ENCODE peak calls at places on chromosomes 6 and 20, in eight cellular contexts. One of them, this sample, is unnamed.

GRCh38 chr20:36017034-36017951 is 48.9 kb downstream of the CNBD2 start:
- DNase-seq in CD8-positive, alpha-beta memory T cell: no peak
- DNase-seq in mammary epithelial cell: no peak
- DNase-seq in GM23248: peak
- DNase-seq in aorta: no peak
- DNase-seq in uterus: peak
- DNase-seq in fibroblast of lung: peak
- DNase-seq in body of pancreas: peak
- DNase-seq in this sample: peak

GRCh38 chr6:25637946-25638345 is 14.1 kb upstream of the SCGN start:
- DNase-seq in CD8-positive, alpha-beta memory T cell: no peak
- DNase-seq in mammary epithelial cell: peak
- DNase-seq in GM23248: no peak
- DNase-seq in aorta: no peak
- DNase-seq in uterus: no peak
- DNase-seq in fibroblast of lung: no peak
- DNase-seq in body of pancreas: peak
- DNase-seq in this sample: no peak

GRCh38 chr6:99613705-99614429 is 7.2 kb downstream of the PRDM13 start:
- DNase-seq in CD8-positive, alpha-beta memory T cell: no peak
- DNase-seq in mammary epithelial cell: no peak
- DNase-seq in GM23248: peak
- DNase-seq in aorta: no peak
- DNase-seq in uterus: no peak
- DNase-seq in fibroblast of lung: no peak
- DNase-seq in body of pancreas: no peak
- DNase-seq in this sample: no peak

GRCh38 chr20:46057856-46058655 is 29.0 kb downstream of the SLC12A5 start:
- DNase-seq in CD8-positive, alpha-beta memory T cell: no peak
- DNase-seq in mammary epithelial cell: no peak
- DNase-seq in GM23248: peak
- DNase-seq in aorta: peak
- DNase-seq in uterus: peak
- DNase-seq in fibroblast of lung: peak
- DNase-seq in body of pancreas: peak
- DNase-seq in this sample: no peak

GRCh38 chr6:103783344-103783743 is 1076.4 kb downstream of the HACE1 start:
- DNase-seq in CD8-positive, alpha-beta memory T cell: no peak
- DNase-seq in mammary epithelial cell: no peak
- DNase-seq in GM23248: no peak
- DNase-seq in aorta: no peak
- DNase-seq in uterus: no peak
- DNase-seq in fibroblast of lung: peak
- DNase-seq in body of pancreas: peak
- DNase-seq in this sample: no peak

GRCh38 chr20:2652724-2653510 is 485 bp downstream of the NOP56 start:
- DNase-seq in CD8-positive, alpha-beta memory T cell: peak
- DNase-seq in mammary epithelial cell: peak
- DNase-seq in GM23248: peak
- DNase-seq in aorta: peak
- DNase-seq in uterus: no peak
- DNase-seq in fibroblast of lung: no peak
- DNase-seq in body of pancreas: no peak
- DNase-seq in this sample: peak

GRCh38 chr6:17311595-17312311 is 30.6 kb downstream of the RBM24 start:
- DNase-seq in CD8-positive, alpha-beta memory T cell: no peak
- DNase-seq in mammary epithelial cell: no peak
- DNase-seq in GM23248: peak
- DNase-seq in aorta: no peak
- DNase-seq in uterus: no peak
- DNase-seq in fibroblast of lung: peak
- DNase-seq in body of pancreas: no peak
- DNase-seq in this sample: peak

GRCh38 chr20:14921546-14921945 is 584.1 kb upstream of the FLRT3 start:
- DNase-seq in CD8-positive, alpha-beta memory T cell: no peak
- DNase-seq in mammary epithelial cell: peak
- DNase-seq in GM23248: peak
- DNase-seq in aorta: no peak
- DNase-seq in uterus: no peak
- DNase-seq in fibroblast of lung: peak
- DNase-seq in body of pancreas: no peak
- DNase-seq in this sample: no peak

GRCh38 chr6:82555801-82556200 is 192.2 kb downstream of the TPBG start:
- DNase-seq in CD8-positive, alpha-beta memory T cell: no peak
- DNase-seq in mammary epithelial cell: peak
- DNase-seq in GM23248: peak
- DNase-seq in aorta: no peak
- DNase-seq in uterus: no peak
- DNase-seq in fibroblast of lung: peak
- DNase-seq in body of pancreas: no peak
- DNase-seq in this sample: no peak

GRCh38 chr6:158313989-158314388 is 1.7 kb downstream of the TULP4 start:
- DNase-seq in CD8-positive, alpha-beta memory T cell: no peak
- DNase-seq in mammary epithelial cell: no peak
- DNase-seq in GM23248: no peak
- DNase-seq in aorta: peak
- DNase-seq in uterus: no peak
- DNase-seq in fibroblast of lung: no peak
- DNase-seq in body of pancreas: no peak
- DNase-seq in this sample: no peak

GRCh38 chr6:125791820-125792165 is 1.0 kb downstream of the NCOA7 start:
- DNase-seq in CD8-positive, alpha-beta memory T cell: no peak
- DNase-seq in mammary epithelial cell: no peak
- DNase-seq in GM23248: no peak
- DNase-seq in aorta: no peak
- DNase-seq in uterus: no peak
- DNase-seq in fibroblast of lung: no peak
- DNase-seq in body of pancreas: no peak
- DNase-seq in this sample: no peak

GRCh38 chr6:125792172-125792571 is 1.4 kb downstream of the NCOA7 start:
- DNase-seq in CD8-positive, alpha-beta memory T cell: no peak
- DNase-seq in mammary epithelial cell: peak
- DNase-seq in GM23248: no peak
- DNase-seq in aorta: no peak
- DNase-seq in uterus: no peak
- DNase-seq in fibroblast of lung: no peak
- DNase-seq in body of pancreas: no peak
- DNase-seq in this sample: no peak

GRCh38 chr6:125793863-125794262 is 3.1 kb downstream of the NCOA7 start:
- DNase-seq in CD8-positive, alpha-beta memory T cell: no peak
- DNase-seq in mammary epithelial cell: peak
- DNase-seq in GM23248: peak
- DNase-seq in aorta: no peak
- DNase-seq in uterus: no peak
- DNase-seq in fibroblast of lung: no peak
- DNase-seq in body of pancreas: no peak
- DNase-seq in this sample: no peak

GRCh38 chr6:125793280-125793679 is 2.5 kb downstream of the NCOA7 start:
- DNase-seq in CD8-positive, alpha-beta memory T cell: no peak
- DNase-seq in mammary epithelial cell: no peak
- DNase-seq in GM23248: no peak
- DNase-seq in aorta: no peak
- DNase-seq in uterus: no peak
- DNase-seq in fibroblast of lung: no peak
- DNase-seq in body of pancreas: no peak
- DNase-seq in this sample: no peak

DNA sequence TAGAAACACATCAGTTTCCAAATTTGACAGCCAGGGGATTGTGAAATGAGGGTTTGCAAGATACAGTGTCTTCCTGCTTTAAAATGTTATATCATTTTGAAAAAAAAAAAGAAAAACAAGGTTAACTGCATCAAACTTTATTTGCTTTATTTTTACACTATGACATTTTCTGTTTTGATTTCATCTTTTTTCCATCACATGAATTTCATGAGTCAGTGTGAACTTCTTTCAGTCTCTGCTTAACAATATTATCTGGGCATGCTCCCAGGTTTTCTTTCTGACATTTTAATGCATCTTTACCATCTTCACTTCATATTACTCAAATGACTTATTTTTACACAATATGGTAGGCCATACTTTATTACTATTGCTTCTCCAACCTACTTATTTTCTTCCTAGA is 1.9 kb downstream of the NCOA7 start:
- DNase-seq in CD8-positive, alpha-beta memory T cell: no peak
- DNase-seq in mammary epithelial cell: peak
- DNase-seq in GM23248: peak
- DNase-seq in aorta: no peak
- DNase-seq in uterus: no peak
- DNase-seq in fibroblast of lung: peak
- DNase-seq in body of pancreas: no peak
- DNase-seq in this sample: no peak
- H3K27ac ChIP-seq in CD8-positive, alpha-beta memory T cell: no peak
- H3K27ac ChIP-seq in mammary epithelial cell: peak
- H3K27ac ChIP-seq in GM23248: no peak
- H3K27ac ChIP-seq in aorta: no peak
- H3K27ac ChIP-seq in uterus: peak
- H3K27ac ChIP-seq in fibroblast of lung: no peak
- H3K27ac ChIP-seq in body of pancreas: no peak
- H3K27ac ChIP-seq in this sample: no peak

GRCh38 chr20:23365390-23366165 is 3.6 kb downstream of the GZF1 start:
- DNase-seq in CD8-positive, alpha-beta memory T cell: no peak
- DNase-seq in mammary epithelial cell: no peak
- DNase-seq in GM23248: no peak
- DNase-seq in aorta: no peak
- DNase-seq in uterus: no peak
- DNase-seq in fibroblast of lung: no peak
- DNase-seq in body of pancreas: no peak
- DNase-seq in this sample: no peak

GRCh38 chr20:23368316-23369110 is 6.5 kb downstream of the GZF1 start:
- DNase-seq in CD8-positive, alpha-beta memory T cell: no peak
- DNase-seq in mammary epithelial cell: no peak
- DNase-seq in GM23248: peak
- DNase-seq in aorta: no peak
- DNase-seq in uterus: no peak
- DNase-seq in fibroblast of lung: no peak
- DNase-seq in body of pancreas: no peak
- DNase-seq in this sample: no peak

GRCh38 chr20:23366384-23366783 is 4.4 kb downstream of the GZF1 start:
- DNase-seq in CD8-positive, alpha-beta memory T cell: no peak
- DNase-seq in mammary epithelial cell: peak
- DNase-seq in GM23248: peak
- DNase-seq in aorta: no peak
- DNase-seq in uterus: no peak
- DNase-seq in fibroblast of lung: no peak
- DNase-seq in body of pancreas: no peak
- DNase-seq in this sample: no peak

GRCh38 chr20:23369424-23369823 is 7.4 kb downstream of the GZF1 start:
- DNase-seq in CD8-positive, alpha-beta memory T cell: no peak
- DNase-seq in mammary epithelial cell: no peak
- DNase-seq in GM23248: no peak
- DNase-seq in aorta: no peak
- DNase-seq in uterus: no peak
- DNase-seq in fibroblast of lung: no peak
- DNase-seq in body of pancreas: no peak
- DNase-seq in this sample: no peak

GRCh38 chr20:23367770-23368169 is 5.8 kb downstream of the GZF1 start:
- DNase-seq in CD8-positive, alpha-beta memory T cell: no peak
- DNase-seq in mammary epithelial cell: peak
- DNase-seq in GM23248: peak
- DNase-seq in aorta: no peak
- DNase-seq in uterus: no peak
- DNase-seq in fibroblast of lung: peak
- DNase-seq in body of pancreas: no peak
- DNase-seq in this sample: no peak
- H3K27ac ChIP-seq in CD8-positive, alpha-beta memory T cell: no peak
- H3K27ac ChIP-seq in mammary epithelial cell: no peak
- H3K27ac ChIP-seq in GM23248: peak
- H3K27ac ChIP-seq in aorta: no peak
- H3K27ac ChIP-seq in uterus: no peak
- H3K27ac ChIP-seq in fibroblast of lung: no peak
- H3K27ac ChIP-seq in body of pancreas: peak
- H3K27ac ChIP-seq in this sample: no peak

DNA sequence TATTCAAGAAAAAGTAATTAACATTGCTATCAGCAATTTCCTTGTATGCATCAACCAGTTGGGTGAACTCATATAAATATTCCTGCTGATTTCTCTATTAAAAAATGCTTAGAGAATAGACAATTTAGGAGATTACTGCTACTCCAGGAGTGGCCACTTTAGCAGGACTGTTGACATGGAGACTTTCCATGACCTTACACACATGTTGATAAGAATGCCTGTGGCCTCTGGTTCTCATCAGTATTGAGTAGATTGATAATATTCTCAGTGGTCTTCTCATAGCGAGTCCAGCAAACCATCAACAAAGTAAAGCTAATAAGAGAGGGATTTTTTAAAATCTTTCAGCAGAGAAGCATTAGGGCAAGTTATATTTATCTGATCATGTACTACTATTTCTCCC is 208.4 kb upstream of the MARCKS start:
- DNase-seq in CD8-positive, alpha-beta memory T cell: no peak
- DNase-seq in mammary epithelial cell: no peak
- DNase-seq in GM23248: no peak
- DNase-seq in aorta: no peak
- DNase-seq in uterus: no peak
- DNase-seq in fibroblast of lung: no peak
- DNase-seq in body of pancreas: no peak
- DNase-seq in this sample: no peak
- H3K27ac ChIP-seq in CD8-positive, alpha-beta memory T cell: no peak
- H3K27ac ChIP-seq in mammary epithelial cell: peak
- H3K27ac ChIP-seq in GM23248: no peak
- H3K27ac ChIP-seq in aorta: no peak
- H3K27ac ChIP-seq in uterus: no peak
- H3K27ac ChIP-seq in fibroblast of lung: no peak
- H3K27ac ChIP-seq in body of pancreas: peak
- H3K27ac ChIP-seq in this sample: no peak

GRCh38 chr6:151690303-151690702 is 117.2 kb upstream of the ESR1 start:
- DNase-seq in CD8-positive, alpha-beta memory T cell: no peak
- DNase-seq in mammary epithelial cell: no peak
- DNase-seq in GM23248: peak
- DNase-seq in aorta: no peak
- DNase-seq in uterus: no peak
- DNase-seq in fibroblast of lung: no peak
- DNase-seq in body of pancreas: no peak
- DNase-seq in this sample: no peak
- H3K27ac ChIP-seq in CD8-positive, alpha-beta memory T cell: no peak
- H3K27ac ChIP-seq in mammary epithelial cell: no peak
- H3K27ac ChIP-seq in GM23248: peak
- H3K27ac ChIP-seq in aorta: no peak
- H3K27ac ChIP-seq in uterus: peak
- H3K27ac ChIP-seq in fibroblast of lung: no peak
- H3K27ac ChIP-seq in body of pancreas: no peak
- H3K27ac ChIP-seq in this sample: no peak

GRCh38 chr6:142722010-142722409 is 223.0 kb downstream of the HIVEP2 start:
- DNase-seq in CD8-positive, alpha-beta memory T cell: no peak
- DNase-seq in mammary epithelial cell: no peak
- DNase-seq in GM23248: no peak
- DNase-seq in aorta: no peak
- DNase-seq in uterus: no peak
- DNase-seq in fibroblast of lung: no peak
- DNase-seq in body of pancreas: no peak
- DNase-seq in this sample: no peak
- H3K27ac ChIP-seq in CD8-positive, alpha-beta memory T cell: no peak
- H3K27ac ChIP-seq in mammary epithelial cell: no peak
- H3K27ac ChIP-seq in GM23248: no peak
- H3K27ac ChIP-seq in aorta: no peak
- H3K27ac ChIP-seq in uterus: no peak
- H3K27ac ChIP-seq in fibroblast of lung: no peak
- H3K27ac ChIP-seq in body of pancreas: no peak
- H3K27ac ChIP-seq in this sample: no peak